ENCODE peak calls at places on chromosomes 7 and 10, in four cellular contexts. A is stomach, I is NCI-H446 treated with DMSO at 0.1 percent for 48 hours, C is A172. Y is an unnamed sample.

GRCh38 chr10:86876748-86877147 is 80.7 kb downstream of the MMRN2 start:
- DNase-seq in C (no peak), A (no peak), I (no peak), Y (no peak)

GRCh38 chr10:77533156-77533886 is 104.3 kb downstream of the KCNMA1 start:
- DNase-seq in I (no peak), C (no peak), A (no peak), Y (no peak)

GRCh38 chr10:72424561-72424960 is 69.8 kb upstream of the DNAJB12 start:
- DNase-seq in I (no peak), C (no peak), A (no peak), Y (no peak)

GRCh38 chr7:131231381-131232220 is 96.1 kb upstream of the MKLN1 start:
- DNase-seq in I (no peak), A (peak), C (no peak), Y (no peak)

GRCh38 chr7:46568420-46569116 is 647.5 kb upstream of the IGFBP3 start:
- DNase-seq in A (no peak), I (no peak), C (no peak), Y (no peak)

GRCh38 chr7:87171282-87171934 is 19.2 kb downstream of the DMTF1 start:
- DNase-seq in A (no peak), C (no peak), I (no peak), Y (no peak)

GRCh38 chr7:29102554-29103151 is 43.7 kb downstream of the CPVL start:
- DNase-seq in I (peak), C (peak), A (peak), Y (peak)

GRCh38 chr7:117270371-117270770 is 52.5 kb downstream of the WNT2 start:
- DNase-seq in A (no peak), I (no peak), C (peak), Y (no peak)

Y was measured in ureter.